ENCODE peak calls at places on chromosomes 7 and 10, in six cellular contexts. Y, X, F, U, M and T are unnamed samples. For H3K27me3, the result is how much of the 10 kb centered on the place peaks cover.

GRCh38 chr7:14322724-14323123 is 333.3 kb upstream of the ETV1 start:
- DNase-seq in U (no peak), F (no peak), M (no peak), Y (no peak), X (no peak), T (no peak)

GRCh38 chr10:102167861-102168260 is 15.7 kb downstream of the NOLC1 start:
- DNase-seq in Y (no peak), F (no peak), X (no peak), U (peak), M (no peak), T (no peak)

GRCh38 chr10:29104661-29105369 is 184.1 kb upstream of the LYZL1 start:
- DNase-seq in F (no peak), X (no peak), M (no peak), U (no peak), Y (no peak), T (no peak)

GRCh38 chr10:128009768-128010167 is 102.9 kb downstream of the PTPRE start:
- DNase-seq in Y (no peak), M (no peak), X (no peak), U (peak), F (no peak), T (no peak)

GRCh38 chr7:100626530-100627237 is 14.3 kb downstream of the MOSPD3 start:
- DNase-seq in Y (peak), U (peak), F (peak), M (peak), X (no peak), T (peak)

GRCh38 chr7:132977234-132977633 is 104.7 kb downstream of the CHCHD3 start:
- DNase-seq in F (no peak), M (no peak), X (no peak), Y (no peak), U (no peak), T (no peak)

GRCh38 chr7:118902600-118902999 is 678.1 kb downstream of the ANKRD7 start:
- DNase-seq in U (no peak), Y (peak), F (no peak), X (no peak), M (no peak), T (no peak)

GRCh38 chr10:62759599-62760175 is 44.8 kb upstream of the ADO start:
- DNase-seq in F (no peak), Y (no peak), X (no peak), M (no peak), U (no peak), T (peak)

DNA sequence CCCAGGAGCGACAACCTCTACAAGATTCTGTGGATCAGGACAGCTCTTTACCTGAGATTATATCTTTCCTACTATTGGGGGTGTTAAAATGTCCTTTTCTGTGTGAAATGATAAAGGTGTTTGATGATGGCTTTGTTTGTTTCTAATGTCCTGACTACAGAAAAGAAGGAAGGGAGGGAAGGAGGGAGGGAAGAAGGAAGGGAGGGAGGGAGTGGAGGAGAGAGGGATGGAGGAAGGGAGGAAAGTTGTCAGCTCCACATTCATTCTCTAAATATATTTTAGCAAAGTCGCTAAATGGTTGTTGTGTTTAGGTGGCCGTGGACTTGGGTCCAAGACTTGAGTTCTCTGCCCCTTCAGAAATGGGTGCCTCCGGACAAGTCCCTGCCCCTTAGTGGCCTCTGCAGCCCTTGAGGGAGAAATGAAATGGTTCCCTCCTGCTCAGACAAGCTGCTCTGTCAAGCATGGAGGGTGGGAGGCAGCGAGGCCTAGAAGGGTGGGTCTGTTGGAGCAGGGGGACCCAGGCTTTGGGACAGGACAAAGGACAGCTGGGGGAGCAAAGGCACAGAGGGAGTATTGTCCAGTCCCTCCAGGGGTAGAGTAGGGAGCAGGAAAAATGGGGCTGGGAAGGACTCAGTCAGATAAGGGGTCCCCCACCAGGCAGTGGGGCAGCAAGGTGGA is 4.4 kb downstream of the RGS10 start:
- DNase-seq in F (no peak), U (no peak), X (no peak), Y (no peak), M (no peak), T (no peak)
- H3K4me3 ChIP-seq in F (no peak), U (no peak), X (no peak), Y (no peak), M (no peak), T (no peak)

DNA sequence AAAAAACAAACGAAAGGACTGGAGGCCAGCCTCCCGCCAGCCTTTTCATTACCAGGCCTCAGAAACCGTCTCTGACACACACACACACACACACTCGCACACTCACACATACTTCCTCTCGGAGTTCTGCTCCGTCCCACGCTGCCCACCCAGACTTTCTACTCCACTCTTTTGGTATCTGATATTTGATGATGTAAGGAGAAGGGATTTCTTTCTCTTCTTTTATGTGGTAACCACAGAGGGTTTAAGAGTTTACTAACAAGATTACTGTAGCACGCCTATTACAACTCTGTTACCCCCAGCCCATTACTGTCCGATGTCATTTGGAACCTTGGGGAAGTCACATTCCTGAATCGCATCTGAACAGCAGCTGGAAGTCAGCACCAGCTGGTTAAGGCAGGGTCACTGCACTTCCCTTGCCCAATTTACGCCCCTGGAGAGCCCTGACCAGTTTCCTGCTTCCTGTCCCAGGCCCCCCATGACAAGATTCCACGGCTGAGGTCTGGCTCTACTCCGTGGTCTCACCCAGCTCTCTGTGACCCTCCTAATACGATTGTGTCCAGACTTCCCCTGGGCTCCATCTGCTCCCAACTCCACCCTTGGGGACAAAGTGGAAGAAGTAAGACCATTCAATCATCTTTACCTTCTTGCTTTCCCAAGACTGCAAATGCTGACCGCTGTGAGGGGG is 1.1 kb downstream of the DENND2A start:
- DNase-seq in F (no peak), X (no peak), M (no peak), Y (no peak), U (peak), T (peak)
- H3K27me3 ChIP-seq in F (under half), X (under half), M (under half), Y (under half), U (under half), T (under half)

GRCh38 chr7:127391591-127392181 is 822 bp downstream of the ZNF800 start:
- DNase-seq in F (peak), Y (no peak), U (peak), M (peak), X (no peak), T (peak)
- H3K4me3 ChIP-seq in F (peak), Y (peak), U (peak), M (peak), X (peak), T (peak)

DNA sequence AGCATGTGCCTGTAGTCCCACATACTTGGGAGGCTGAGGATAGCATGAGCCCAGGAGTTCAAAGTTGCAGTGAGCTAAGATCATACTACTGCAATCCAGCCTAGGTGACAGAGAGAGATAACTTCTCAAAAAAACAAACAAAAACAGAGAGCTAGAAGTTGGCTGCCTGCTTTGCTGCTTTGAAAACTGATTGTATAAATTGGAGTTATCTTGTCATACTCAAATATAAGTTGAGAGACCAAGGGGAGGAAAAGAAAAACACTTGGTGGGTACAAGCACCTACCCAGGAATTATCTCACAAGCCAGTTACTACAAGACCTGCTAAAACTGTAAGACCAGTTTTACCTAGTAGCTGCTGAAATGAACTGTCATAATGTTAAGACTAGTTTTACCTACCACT is 112.5 kb upstream of the SKAP2 start:
- DNase-seq in X (no peak), M (no peak), F (no peak), Y (no peak), U (no peak), T (no peak)
- H3K27me3 ChIP-seq in X (under half), M (under half), F (under half), Y (under half), U (under half), T (under half)

DNA sequence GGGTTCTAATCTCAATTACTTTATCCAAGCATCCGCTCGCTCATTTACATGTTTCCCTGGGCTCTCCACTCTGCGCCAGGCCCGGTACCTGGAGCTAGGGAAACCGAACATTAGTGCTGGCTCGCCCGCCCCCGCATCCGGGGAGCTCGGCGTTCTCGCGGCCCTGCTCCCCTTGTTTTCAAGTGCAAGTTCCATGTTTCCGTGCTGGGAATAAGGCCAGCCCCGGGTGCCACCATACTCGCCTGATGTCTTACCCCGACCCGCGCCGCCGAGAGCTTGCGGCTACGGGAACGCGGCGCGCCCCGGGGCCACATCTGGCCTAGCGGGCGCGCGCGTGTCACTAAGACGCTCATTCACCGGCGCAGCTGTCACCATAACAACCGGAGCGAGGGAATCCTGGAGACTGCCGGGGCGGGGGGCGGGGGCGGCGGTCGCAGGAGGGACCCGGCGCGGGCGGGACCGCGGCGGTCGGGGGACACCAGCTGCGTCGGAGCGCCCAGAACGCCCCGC is at the start of gene NEURL1:
- DNase-seq in M (peak), F (no peak), X (no peak), U (peak), Y (no peak), T (peak)
- H3K4me3 ChIP-seq in M (peak), F (peak), X (peak), U (peak), Y (peak), T (peak)

GRCh38 chr10:74334221-74334620 is 183.2 kb downstream of the ADK start:
- DNase-seq in U (no peak), F (no peak), X (no peak), Y (no peak), M (no peak), T (no peak)

GRCh38 chr10:74329873-74330272 is 178.9 kb downstream of the ADK start:
- DNase-seq in M (no peak), U (peak), Y (peak), F (no peak), X (no peak), T (no peak)

GRCh38 chr10:74328388-74328787 is 177.4 kb downstream of the ADK start:
- DNase-seq in U (no peak), Y (no peak), F (no peak), M (no peak), X (no peak), T (no peak)

GRCh38 chr10:74333174-74333573 is 182.2 kb downstream of the ADK start:
- DNase-seq in X (no peak), M (no peak), F (no peak), U (peak), Y (no peak), T (no peak)

GRCh38 chr10:74332398-74332797 is 181.4 kb downstream of the ADK start:
- DNase-seq in X (no peak), M (no peak), Y (no peak), F (no peak), U (peak), T (no peak)
- H3K27me3 ChIP-seq in X (under half), M (under half), Y (under half), F (under half), U (under half), T (under half)

GRCh38 chr10:44883581-44884331 is 27.4 kb upstream of the TMEM72 start:
- DNase-seq in F (no peak), Y (no peak), M (no peak), X (no peak), U (no peak), T (no peak)

GRCh38 chr10:44882146-44882720 is 28.9 kb upstream of the TMEM72 start:
- DNase-seq in X (no peak), M (no peak), F (peak), Y (no peak), U (no peak), T (no peak)

GRCh38 chr10:44879531-44879899 is 31.6 kb upstream of the TMEM72 start:
- DNase-seq in M (no peak), U (no peak), Y (no peak), X (no peak), F (no peak), T (no peak)

GRCh38 chr10:44880090-44880715 is 30.9 kb upstream of the TMEM72 start:
- DNase-seq in X (no peak), U (no peak), M (no peak), F (no peak), Y (no peak), T (no peak)

GRCh38 chr10:44881639-44882038 is 29.5 kb upstream of the TMEM72 start:
- DNase-seq in M (no peak), U (no peak), F (no peak), Y (no peak), X (no peak), T (no peak)
- H3K4me3 ChIP-seq in M (no peak), U (no peak), F (no peak), Y (no peak), X (no peak), T (no peak)

GRCh38 chr7:1592299-1592842 is 22.5 kb upstream of the PSMG3 start:
- DNase-seq in M (no peak), X (no peak), Y (no peak), U (no peak), F (no peak), T (peak)
- H3K27me3 ChIP-seq in M (under half), X (under half), Y (under half), U (under half), F (half or more), T (under half)

DNA sequence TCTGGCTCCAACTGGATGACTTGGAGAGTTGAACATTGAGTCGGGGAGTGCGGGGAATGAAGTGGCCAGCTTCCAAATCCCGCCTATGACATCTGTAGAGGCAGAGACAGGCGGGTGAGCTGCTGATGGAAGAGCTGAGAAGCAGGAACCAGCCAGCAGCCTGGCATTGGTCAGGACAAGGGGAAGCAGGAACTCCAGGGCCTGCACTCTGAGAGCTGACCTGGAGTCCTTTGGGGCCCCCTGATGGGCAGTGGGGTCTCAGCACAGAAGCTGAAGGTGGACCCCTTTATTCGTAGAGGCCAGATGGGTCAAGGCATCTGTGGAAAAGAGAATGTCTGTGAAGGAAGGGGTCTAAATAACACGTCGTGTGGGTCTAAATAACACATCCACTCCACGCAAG is 57.0 kb downstream of the SEC61G start:
- DNase-seq in Y (no peak), F (no peak), U (no peak), X (no peak), M (no peak), T (no peak)
- H3K4me3 ChIP-seq in Y (no peak), F (no peak), U (no peak), X (no peak), M (no peak), T (no peak)

GRCh38 chr10:88841316-88842111 is 10.1 kb downstream of the ANKRD22 start:
- DNase-seq in X (no peak), M (no peak), U (no peak), F (peak), Y (no peak), T (no peak)

GRCh38 chr10:88838766-88839165 is 12.9 kb downstream of the ANKRD22 start:
- DNase-seq in M (no peak), F (no peak), Y (no peak), X (no peak), U (no peak), T (no peak)

GRCh38 chr10:88840104-88840503 is 11.5 kb downstream of the ANKRD22 start:
- DNase-seq in M (no peak), Y (peak), U (no peak), F (no peak), X (no peak), T (no peak)

GRCh38 chr10:88843171-88843570 is 8.5 kb downstream of the ANKRD22 start:
- DNase-seq in U (no peak), X (no peak), F (no peak), Y (no peak), M (no peak), T (no peak)

GRCh38 chr10:88840881-88841280 is 10.8 kb downstream of the ANKRD22 start:
- DNase-seq in U (no peak), F (no peak), M (no peak), Y (no peak), X (no peak), T (no peak)
- H3K27me3 ChIP-seq in U (under half), F (under half), M (under half), Y (under half), X (under half), T (under half)